ENCODE peak calls at places on chromosome 2, in six cellular contexts. C, N, L, H, I and X are unnamed samples.

GRCh38 chr2:181231886-181232644 is 225.1 kb upstream of the ITGA4 start:
- DNase-seq in H (no peak), I (no peak), N (no peak), C (no peak), L (no peak), X (no peak)

GRCh38 chr2:120734930-120735611 is 597 bp upstream of the GLI2 start:
- DNase-seq in N (peak; percentile 69), I (no peak), L (peak; percentile 32), C (no peak), H (no peak), X (no peak)

GRCh38 chr2:11213090-11213638 is 57.9 kb downstream of the SLC66A3 start:
- DNase-seq in H (peak; percentile 28), I (no peak), C (no peak), L (peak; percentile 61), N (no peak), X (no peak)

GRCh38 chr2:55811048-55811447 is 112.5 kb downstream of the EFEMP1 start:
- DNase-seq in C (no peak), I (no peak), H (no peak), L (no peak), N (no peak), X (no peak)

GRCh38 chr2:14749869-14750268 is 117.4 kb downstream of the LRATD1 start:
- DNase-seq in H (peak; percentile 42), N (no peak), I (no peak), C (no peak), L (peak; percentile 41), X (peak; percentile 32)

GRCh38 chr2:35606394-35606793 is 749.2 kb upstream of the CRIM1 start:
- DNase-seq in C (no peak), L (no peak), H (no peak), N (no peak), I (peak; percentile 2), X (no peak)

GRCh38 chr2:148670773-148671172 is 26.2 kb downstream of the EPC2 start:
- DNase-seq in H (peak; percentile 73), N (no peak), C (no peak), L (peak; percentile 22), I (no peak), X (no peak)

GRCh38 chr2:238173692-238174091 is 14.9 kb downstream of the ERFE start:
- DNase-seq in H (no peak), I (no peak), N (no peak), C (no peak), L (no peak), X (no peak)

GRCh38 chr2:104444840-104445239 is 409.1 kb upstream of the POU3F3 start:
- DNase-seq in N (no peak), L (no peak), C (no peak), I (no peak), H (no peak), X (no peak)

GRCh38 chr2:33616873-33617272 is 17.8 kb upstream of the FAM98A start:
- DNase-seq in N (no peak), C (no peak), H (no peak), I (no peak), L (peak; percentile 3), X (no peak)

GRCh38 chr2:190530211-190530639 is 4.3 kb downstream of the NEMP2 start:
- DNase-seq in H (no peak), I (no peak), C (peak; percentile 14), L (peak; percentile 53), N (no peak), X (no peak)

GRCh38 chr2:16553222-16553621 is 112.4 kb downstream of the CYRIA start:
- DNase-seq in L (peak; percentile 33), H (peak; percentile 18), N (peak; percentile 73), I (peak; percentile 51), C (peak; percentile 16), X (no peak)

GRCh38 chr2:218970916-218971315 is 11.4 kb downstream of the CDK5R2 start:
- DNase-seq in L (no peak), N (no peak), I (no peak), H (no peak), C (no peak), X (no peak)

GRCh38 chr2:424306-425172 is 136.6 kb upstream of the ALKAL2 start:
- DNase-seq in I (no peak), N (no peak), H (peak; percentile 96), L (no peak), C (no peak), X (no peak)

GRCh38 chr2:210654091-210654490 is 97.7 kb downstream of the CPS1 start:
- DNase-seq in L (peak; percentile 29), N (no peak), H (peak; percentile 48), C (no peak), I (no peak), X (no peak)

GRCh38 chr2:232854082-232854481 is 16.0 kb upstream of the SNORC start:
- DNase-seq in H (peak; percentile 19), C (no peak), L (peak; percentile 88), N (no peak), I (peak; percentile 68), X (peak; percentile 59)

GRCh38 chr2:239952251-239952650 is 72.9 kb downstream of the NDUFA10 start:
- DNase-seq in N (no peak), I (no peak), L (no peak), H (no peak), C (no peak), X (no peak)

GRCh38 chr2:99949530-99949929 is 192.9 kb downstream of the AFF3 start:
- DNase-seq in N (no peak), L (no peak), H (no peak), I (no peak), C (no peak), X (no peak)

GRCh38 chr2:158776236-158776635 is 18.9 kb upstream of the DAPL1 start:
- DNase-seq in C (no peak), I (no peak), H (no peak), L (no peak), N (no peak), X (no peak)

DNA sequence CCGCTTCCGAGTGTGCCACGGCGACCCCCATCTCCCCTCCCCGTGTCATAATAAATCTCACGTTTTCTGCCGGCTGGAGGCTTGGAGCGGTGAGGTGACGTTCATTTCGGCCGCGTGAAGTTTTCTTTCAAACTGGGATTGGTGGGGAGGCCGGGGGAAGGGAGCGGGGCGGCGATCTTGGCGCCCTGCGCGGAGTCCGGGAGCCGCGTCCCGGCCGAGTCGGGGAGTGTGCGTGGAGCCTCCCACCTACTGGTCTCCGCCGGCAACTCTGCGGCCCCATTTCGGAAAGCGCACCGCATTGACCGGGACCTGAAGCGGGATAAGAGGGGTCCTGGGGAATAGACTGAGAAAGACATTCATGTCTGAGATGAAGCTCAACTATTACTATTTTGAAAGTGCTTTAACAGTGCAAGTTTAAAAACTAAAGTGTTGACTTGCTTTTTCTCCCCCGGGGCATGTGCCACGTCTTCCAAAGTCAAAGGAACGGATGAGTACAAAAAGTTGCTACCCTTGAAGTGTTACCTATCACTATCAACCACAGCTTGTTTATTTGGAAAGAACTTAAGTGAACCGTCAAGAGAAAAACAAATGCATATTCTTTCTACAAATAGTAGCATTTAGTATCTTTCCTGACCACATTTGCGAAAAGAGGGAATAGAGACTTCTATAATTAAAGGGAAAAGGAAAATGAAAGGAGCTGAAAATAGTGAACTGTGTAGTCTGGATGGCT is 818 bp upstream of the IKZF2 start:
- DNase-seq in H (peak; percentile 66), I (peak; percentile 64), C (peak; percentile 60), N (peak; percentile 82), L (peak; percentile 77), X (no peak)
- TF ChIP-seq CTCF in H (peak; percentile 53), I (peak; percentile 30), C (peak; percentile 43), N (peak; percentile 41), L (peak; percentile 49), X (peak; percentile 48)

GRCh38 chr2:85216927-85217326 is 83.7 kb downstream of the TCF7L1 start:
- DNase-seq in N (no peak), I (no peak), C (no peak), L (no peak), H (no peak), X (no peak)

GRCh38 chr2:85213893-85214512 is 80.8 kb downstream of the TCF7L1 start:
- DNase-seq in H (no peak), I (no peak), N (no peak), C (no peak), L (no peak), X (no peak)

GRCh38 chr2:85216051-85216431 is 82.8 kb downstream of the TCF7L1 start:
- DNase-seq in I (no peak), H (no peak), L (no peak), C (no peak), N (peak; percentile 26), X (no peak)

GRCh38 chr2:85213404-85213803 is 80.2 kb downstream of the TCF7L1 start:
- DNase-seq in H (no peak), N (no peak), C (no peak), I (no peak), L (no peak), X (no peak)

GRCh38 chr2:85215074-85216050 is 82.2 kb downstream of the TCF7L1 start:
- DNase-seq in C (no peak), N (peak; percentile 79), H (no peak), I (no peak), L (peak; percentile 93), X (no peak)
- H3K4me3 ChIP-seq in C (no peak overlapping the region), N (peak overlapping the region; percentile 5), H (no peak overlapping the region), I (no peak overlapping the region), L (no peak overlapping the region), X (no peak overlapping the region)

DNA sequence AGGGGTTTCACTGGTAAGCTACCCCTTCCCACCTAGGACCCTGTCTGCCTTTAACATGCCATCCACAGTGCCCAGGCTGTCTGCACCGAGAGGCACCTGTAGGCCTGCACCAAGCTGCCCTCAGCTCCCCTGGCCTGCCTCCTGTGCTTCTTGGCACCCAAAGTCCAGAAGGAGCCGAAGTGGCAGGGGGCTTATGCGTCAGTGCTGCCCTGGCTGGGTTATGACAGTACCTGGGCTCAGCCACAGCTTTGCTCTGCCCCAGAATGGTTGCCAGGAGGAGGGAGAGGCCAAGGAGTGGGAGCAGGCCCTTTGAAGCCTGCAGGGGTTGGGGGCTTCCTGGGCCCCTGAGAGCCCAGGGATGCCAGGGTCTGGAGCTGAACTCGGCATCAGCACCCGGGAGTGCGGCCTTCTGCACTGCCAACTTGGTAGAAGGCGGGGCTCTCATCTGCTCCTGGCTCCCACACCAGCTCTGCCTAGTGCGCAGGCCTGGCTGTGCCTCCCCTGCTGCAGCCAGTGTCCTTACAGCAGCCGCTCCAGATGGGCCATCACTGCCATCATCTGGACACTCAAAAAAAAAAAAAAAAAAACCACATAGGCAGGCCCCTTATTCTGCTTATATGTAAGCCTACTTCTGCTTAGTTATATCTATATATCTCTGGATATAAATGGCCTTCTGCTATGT is 155.4 kb downstream of the THSD7B start:
- DNase-seq in I (no peak), C (no peak), L (no peak), N (peak; percentile 67), H (no peak), X (no peak)
- TF ChIP-seq CTCF in I (no peak), C (no peak), L (no peak), N (peak; percentile 36), H (no peak), X (peak; percentile 18)

GRCh38 chr2:217101972-217102371 is 242.1 kb upstream of the TNP1 start:
- DNase-seq in N (no peak), L (no peak), H (no peak), I (no peak), C (no peak), X (no peak)

GRCh38 chr2:217102941-217103340 is 243.1 kb upstream of the TNP1 start:
- DNase-seq in L (no peak), C (no peak), N (no peak), H (no peak), I (no peak), X (no peak)

GRCh38 chr2:217095511-217096205 is 235.8 kb upstream of the TNP1 start:
- DNase-seq in L (no peak), N (no peak), C (no peak), I (no peak), H (peak; percentile 53), X (no peak)

GRCh38 chr2:217098435-217098834 is 238.6 kb upstream of the TNP1 start:
- DNase-seq in H (no peak), N (no peak), C (no peak), L (no peak), I (no peak), X (no peak)

GRCh38 chr2:217099561-217099960 is 239.7 kb upstream of the TNP1 start:
- DNase-seq in L (no peak), C (peak; percentile 8), I (no peak), H (no peak), N (no peak), X (no peak)
- H3K4me3 ChIP-seq in L (no peak overlapping the region), C (no peak overlapping the region), I (no peak overlapping the region), H (no peak overlapping the region), N (no peak overlapping the region), X (no peak overlapping the region)